ENCODE peak calls at places on chromosome 19, in eight cellular contexts. V, D, C, B, P, E, I and S are unnamed samples.

GRCh38 chr19:30374791-30375650 is 2.8 kb downstream of the ZNF536 start:
- DNase-seq in C (no peak), I (no peak), E (no peak), V (peak; percentile 21), P (no peak), B (no peak), D (no peak), S (no peak)

GRCh38 chr19:7883796-7884570 is 4.3 kb upstream of the LRRC8E start:
- DNase-seq in B (no peak), V (no peak), P (no peak), C (no peak), I (no peak), D (no peak), E (no peak), S (no peak)

GRCh38 chr19:8557637-8558238 is 19.5 kb downstream of the MYO1F start:
- DNase-seq in P (no peak), V (no peak), B (no peak), E (no peak), D (no peak), I (no peak), C (no peak), S (no peak)

GRCh38 chr19:33248954-33249613 is 23.4 kb upstream of the SLC7A10 start:
- DNase-seq in V (peak; percentile 30), P (no peak), C (peak; percentile 83), I (no peak), B (no peak), D (no peak), E (no peak), S (peak; percentile 53)

GRCh38 chr19:38808741-38809140 is 4.0 kb downstream of the LGALS4 start:
- DNase-seq in P (no peak), B (no peak), C (peak; percentile 43), E (no peak), D (no peak), V (no peak), I (no peak), S (no peak)

GRCh38 chr19:14366529-14366928 is 14.7 kb upstream of the ADGRE5 start:
- DNase-seq in D (peak; percentile 63), I (peak; percentile 84), B (peak; percentile 34), C (peak; percentile 70), P (no peak), V (peak; percentile 95), E (peak; percentile 92), S (no peak)

GRCh38 chr19:13430790-13431582 is 75.3 kb downstream of the CACNA1A start:
- DNase-seq in P (peak; percentile 29), C (peak; percentile 58), V (peak; percentile 35), E (peak; percentile 51), D (no peak), B (no peak), I (peak; percentile 56), S (peak; percentile 28)

GRCh38 chr19:35712529-35712909 is 5.3 kb upstream of the KMT2B start:
- DNase-seq in C (no peak), E (no peak), P (peak; percentile 2), V (no peak), I (no peak), B (no peak), D (no peak), S (no peak)

DNA sequence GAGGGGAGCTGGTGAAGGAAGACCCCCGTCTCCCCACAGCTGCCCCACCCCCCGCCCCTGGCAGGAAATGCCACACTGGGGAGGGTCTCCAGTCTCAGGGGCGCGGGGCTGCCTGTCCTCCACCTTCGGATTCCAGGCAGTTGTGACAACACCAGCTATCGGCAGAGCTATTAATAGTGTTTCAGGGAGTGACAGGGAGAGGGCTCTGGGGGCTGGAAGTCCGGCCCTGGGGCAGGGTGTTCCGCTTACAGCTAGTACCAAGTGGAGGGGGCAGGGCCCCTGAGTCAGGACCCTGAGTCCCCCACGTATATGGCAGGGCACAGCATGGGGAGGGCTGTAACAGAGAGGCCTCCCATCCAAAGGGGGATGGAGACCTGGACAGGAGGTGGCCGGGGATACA is 4.1 kb downstream of the SIX5 start:
- DNase-seq in E (no peak), D (no peak), B (no peak), V (no peak), C (no peak), I (no peak), P (no peak), S (no peak)
- TF ChIP-seq POLR2A in E (no peak), D (no peak), B (no peak), V (no peak), C (no peak), I (no peak), P (no peak), S (no peak)

DNA sequence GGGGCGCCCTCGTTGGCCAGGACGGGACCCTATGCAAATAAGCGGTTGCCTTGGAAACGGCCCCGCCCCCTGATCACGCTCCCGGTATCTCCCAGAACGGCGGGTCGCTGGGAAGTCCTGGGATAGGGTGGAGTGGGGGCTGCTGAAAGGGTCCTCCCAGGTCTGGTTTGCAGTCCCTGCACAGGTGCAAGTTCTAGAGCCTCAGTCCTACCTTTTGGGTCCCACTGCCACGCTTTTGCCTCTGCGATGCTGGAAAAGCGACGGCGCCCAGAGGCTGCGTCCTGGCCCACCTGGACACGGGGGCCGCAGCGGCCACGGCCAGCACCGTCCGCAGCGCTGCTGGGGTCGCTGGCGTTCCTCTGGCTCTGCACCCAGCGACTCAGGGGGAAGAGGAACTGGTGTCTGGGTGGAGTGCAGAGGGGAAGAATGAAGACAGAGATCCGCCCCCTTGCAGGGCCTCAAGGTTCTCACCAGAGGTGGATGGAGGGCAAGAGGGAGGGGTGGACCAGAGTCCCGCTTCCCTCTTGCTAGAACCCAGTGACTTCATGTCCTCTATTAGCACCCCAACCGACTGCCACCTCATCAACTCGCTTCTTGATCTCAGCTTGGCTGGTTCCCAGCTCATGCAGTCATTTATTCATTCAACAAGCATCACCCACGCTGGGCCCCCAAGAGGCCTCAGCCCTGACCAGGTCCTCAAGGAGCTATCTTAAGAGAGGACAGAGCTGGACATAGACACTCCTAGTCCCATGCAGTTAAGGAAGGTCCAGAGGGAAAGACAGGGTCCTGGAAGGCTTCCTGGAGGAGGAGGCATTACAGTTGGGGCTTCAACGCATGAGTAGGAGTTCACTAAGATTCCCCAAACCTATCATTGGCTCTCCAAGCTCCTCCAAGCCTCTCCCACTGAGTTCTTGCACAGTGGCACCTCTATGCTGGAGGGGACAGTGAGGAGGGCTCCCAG is at the start of gene LRRC25:
- DNase-seq in V (no peak), I (peak; percentile 53), P (no peak), E (no peak), B (no peak), D (no peak), C (peak; percentile 74), S (no peak)
- TF ChIP-seq POLR2A in V (no peak), I (no peak), P (no peak), E (no peak), B (peak; percentile 27), D (no peak), C (peak; percentile 64), S (no peak)

GRCh38 chr19:11482384-11483050 is 1.7 kb upstream of the ELAVL3 start:
- DNase-seq in E (peak; percentile 51), I (peak; percentile 90), P (peak; percentile 98), B (peak; percentile 55), D (peak; percentile 71), V (peak; percentile 86), C (peak; percentile 85), S (peak; percentile 98)
- TF ChIP-seq POLR2A in E (no peak), I (peak; percentile 55), P (no peak), B (no peak), D (no peak), V (no peak), C (no peak), S (peak; percentile 23)

GRCh38 chr19:43524922-43525835 is 1.8 kb downstream of the ETHE1 start:
- DNase-seq in I (no peak), C (peak; percentile 90), V (peak; percentile 65), D (peak; percentile 69), P (no peak), E (peak; percentile 57), B (peak; percentile 31), S (peak; percentile 83)
- TF ChIP-seq POLR2A in I (no peak), C (peak; percentile 47), V (no peak), D (no peak), P (peak; percentile 42), E (no peak), B (no peak), S (no peak)